ENCODE peak calls at places on chromosomes 6 and 20, in five cellular contexts. T, H, S, V and B are unnamed samples.

GRCh38 chr6:158765509-158766068 is 53.6 kb downstream of the EZR start:
- DNase-seq in S (no peak), V (no peak), T (no peak), H (no peak), B (no peak)

GRCh38 chr6:158669145-158670035 is 19.5 kb downstream of the SYTL3 start:
- DNase-seq in S (no peak), T (no peak), V (no peak), H (peak; percentile 65), B (no peak)

GRCh38 chr6:49517919-49518318 is 18.2 kb downstream of the GLYATL3 start:
- DNase-seq in S (no peak), V (no peak), T (no peak), H (no peak), B (no peak)

GRCh38 chr6:44662461-44663121 is 275.1 kb downstream of the CDC5L start:
- DNase-seq in V (peak; percentile 95), T (no peak), S (no peak), H (peak; percentile 97), B (peak; percentile 60)

GRCh38 chr6:150229775-150230561 is 87.1 kb downstream of the PPP1R14C start:
- DNase-seq in V (no peak), S (no peak), H (peak; percentile 66), T (no peak), B (no peak)

GRCh38 chr6:5723905-5724691 is 282.6 kb downstream of the NRN1 start:
- DNase-seq in H (no peak), S (peak; percentile 24), T (peak; percentile 63), V (no peak), B (no peak)

GRCh38 chr20:17835941-17836861 is 132.4 kb downstream of the SNX5 start:
- DNase-seq in H (peak; percentile 95), T (no peak), V (no peak), S (peak; percentile 87), B (no peak)

GRCh38 chr6:38509713-38510112 is 130.0 kb downstream of the BTBD9 start:
- DNase-seq in T (no peak), S (no peak), V (peak; percentile 47), H (peak; percentile 97), B (peak; percentile 75)

GRCh38 chr6:163955131-163955530 is 540.6 kb downstream of the QKI start:
- DNase-seq in V (no peak), T (no peak), S (no peak), H (peak; percentile 97), B (peak; percentile 12)

GRCh38 chr20:10524643-10525042 is 89.5 kb downstream of the SLX4IP start:
- DNase-seq in S (no peak), V (no peak), T (no peak), H (peak; percentile 65), B (peak; percentile 77)

GRCh38 chr6:1049900-1050299 is 262.0 kb upstream of the FOXQ1 start:
- DNase-seq in T (no peak), H (no peak), S (no peak), V (no peak), B (no peak)

GRCh38 chr6:165636415-165637048 is 26.5 kb downstream of the PDE10A start:
- DNase-seq in S (no peak), T (no peak), V (peak; percentile 85), H (peak; percentile 17), B (no peak)

GRCh38 chr20:52031574-52032303 is 159.8 kb downstream of the ZFP64 start:
- DNase-seq in S (no peak), T (no peak), H (peak; percentile 90), V (peak; percentile 13), B (no peak)

GRCh38 chr6:94144807-94145206 is 725.4 kb upstream of the EPHA7 start:
- DNase-seq in V (no peak), H (no peak), S (no peak), T (no peak), B (peak; percentile 66)

GRCh38 chr20:891121-892080 is 24.7 kb downstream of the ANGPT4 start:
- DNase-seq in H (peak; percentile 23), S (peak; percentile 67), T (no peak), V (no peak), B (no peak)

GRCh38 chr6:105136433-105137350 is 43.1 kb downstream of the POPDC3 start:
- DNase-seq in H (peak; percentile 42), V (peak; percentile 81), S (peak; percentile 73), T (peak; percentile 42), B (peak; percentile 37)

GRCh38 chr6:36636283-36636682 is 42.1 kb downstream of the SRSF3 start:
- DNase-seq in T (no peak), V (no peak), S (peak; percentile 51), H (no peak), B (no peak)

GRCh38 chr20:64156136-64156885 is 7.9 kb upstream of the MYT1 start:
- DNase-seq in V (no peak), H (no peak), T (no peak), S (no peak), B (no peak)

GRCh38 chr20:8662433-8662954 is 406.4 kb upstream of the PLCB4 start:
- DNase-seq in H (no peak), T (no peak), S (no peak), V (no peak), B (no peak)
- H3K27me3 ChIP-seq in H (no peaks in the 10 kb centered on the region), T (no peaks in the 10 kb centered on the region), S (no peaks in the 10 kb centered on the region), V (no peaks in the 10 kb centered on the region), B (no peaks in the 10 kb centered on the region)

GRCh38 chr6:111632468-111633247 is 27.0 kb upstream of the TRAF3IP2 start:
- DNase-seq in T (no peak), V (no peak), S (no peak), H (no peak), B (no peak)
- H3K27ac ChIP-seq in T (no peak overlapping the region), V (no peak overlapping the region), S (no peak overlapping the region), H (no peak overlapping the region), B (no peak overlapping the region)

DNA sequence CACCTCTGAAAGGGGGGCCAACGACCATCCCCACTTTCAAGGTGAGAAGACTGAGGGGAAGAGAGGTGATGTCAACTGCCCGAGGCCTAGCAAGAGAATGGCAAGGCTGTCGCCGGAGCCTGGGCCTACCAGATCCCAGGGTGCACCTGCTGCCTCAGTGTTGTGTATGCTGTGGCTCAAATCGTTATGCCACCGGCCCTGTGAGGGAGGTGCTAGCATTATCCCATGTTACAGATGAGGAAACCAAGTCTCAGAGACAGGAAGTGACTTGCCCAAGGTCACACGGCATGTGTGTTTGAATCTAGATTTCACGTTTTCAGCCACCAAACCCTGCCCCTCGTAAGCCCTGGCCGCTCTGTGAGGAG is 152.5 kb downstream of the CEBPB start:
- DNase-seq in H (no peak), T (no peak), V (no peak), S (no peak), B (no peak)
- H3K27me3 ChIP-seq in H (no peaks in the 10 kb centered on the region), T (peaks cover 81% of the 10 kb centered on the region), V (no peaks in the 10 kb centered on the region), S (no peaks in the 10 kb centered on the region), B (no peaks in the 10 kb centered on the region)

DNA sequence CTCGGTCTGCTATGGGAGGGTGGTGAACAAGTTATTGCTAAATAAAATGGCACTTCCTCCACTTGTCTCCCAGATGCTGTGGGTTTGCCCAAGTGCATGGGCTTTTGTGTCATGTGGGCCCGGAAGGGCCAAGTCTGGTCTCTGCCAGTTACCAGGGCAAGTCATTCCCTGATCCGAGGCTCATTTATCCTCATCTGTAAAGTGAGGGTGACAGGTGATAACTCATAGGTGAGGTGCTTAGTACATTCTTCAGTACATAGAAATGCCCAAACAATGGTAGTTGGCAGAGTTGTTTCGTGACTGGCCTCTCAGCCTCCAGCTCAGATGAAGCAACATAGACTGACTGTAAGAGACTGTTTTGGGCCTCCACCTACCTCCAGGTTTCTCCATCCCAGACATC is 2.0 kb upstream of the MUCL3 start:
- DNase-seq in S (no peak), H (no peak), V (no peak), T (no peak), B (no peak)
- H3K27ac ChIP-seq in S (no peak overlapping the region), H (no peak overlapping the region), V (no peak overlapping the region), T (no peak overlapping the region), B (no peak overlapping the region)

GRCh38 chr6:99349620-99350141 is at the start of gene FAXC:
- DNase-seq in T (peak; percentile 43), V (peak; percentile 83), H (peak; percentile 10), S (no peak), B (no peak)
- H3K27me3 ChIP-seq in T (no peaks in the 10 kb centered on the region), V (peaks cover 12% of the 10 kb centered on the region), H (no peaks in the 10 kb centered on the region), S (peaks cover 88% of the 10 kb centered on the region), B (peaks cover 8% of the 10 kb centered on the region)

GRCh38 chr20:38927902-38928578 is 1.8 kb downstream of the FAM83D start:
- DNase-seq in T (no peak), V (no peak), S (no peak), H (no peak), B (no peak)
- H3K27ac ChIP-seq in T (no peak overlapping the region), V (no peak overlapping the region), S (no peak overlapping the region), H (no peak overlapping the region), B (no peak overlapping the region)

DNA sequence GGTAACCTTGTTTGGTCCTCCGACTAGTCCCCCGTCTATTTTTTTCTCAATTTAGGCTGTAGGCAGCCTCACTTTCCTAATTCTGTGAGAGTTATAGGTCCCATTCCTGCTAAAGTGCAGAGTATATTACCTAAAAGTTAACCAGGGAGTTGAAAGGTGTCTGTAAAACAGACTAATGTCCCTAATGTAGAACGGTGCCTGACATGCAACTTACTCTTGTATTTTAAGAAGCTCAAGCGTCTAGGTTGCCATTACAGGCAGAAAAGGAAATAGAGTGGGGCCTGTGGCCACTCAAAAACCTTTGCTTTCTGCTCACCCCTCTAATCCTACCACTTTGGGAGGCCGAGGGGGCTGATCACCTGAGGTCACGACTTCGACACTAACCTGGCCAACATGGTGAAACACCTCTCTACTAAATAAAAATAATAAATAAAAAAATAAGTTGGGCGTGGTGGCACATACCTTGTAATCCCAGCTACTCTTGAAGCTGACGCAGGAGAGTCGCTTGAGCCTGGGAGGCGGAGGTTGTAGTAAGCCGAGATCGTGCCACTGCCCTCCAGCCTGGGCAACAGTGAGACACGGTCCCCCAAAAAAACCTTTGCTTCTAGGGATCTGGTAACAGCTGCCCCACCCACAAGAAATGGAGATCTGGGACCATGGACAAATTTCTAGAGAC is 37.9 kb downstream of the HFE start:
- DNase-seq in T (peak; percentile 56), S (no peak), H (no peak), V (no peak), B (peak; percentile 61)
- H3K27me3 ChIP-seq in T (no peaks in the 10 kb centered on the region), S (no peaks in the 10 kb centered on the region), H (no peaks in the 10 kb centered on the region), V (no peaks in the 10 kb centered on the region), B (no peaks in the 10 kb centered on the region)

GRCh38 chr6:33627876-33628275 is 6.8 kb downstream of the ITPR3 start:
- DNase-seq in S (no peak), T (no peak), V (no peak), H (no peak), B (no peak)

GRCh38 chr6:33623895-33624381 is 2.8 kb downstream of the ITPR3 start:
- DNase-seq in T (no peak), S (no peak), V (no peak), H (no peak), B (no peak)

GRCh38 chr6:33622456-33623431 is 1.6 kb downstream of the ITPR3 start:
- DNase-seq in S (no peak), H (no peak), T (no peak), V (no peak), B (peak; percentile 64)

GRCh38 chr6:33621396-33622388 is 570 bp downstream of the ITPR3 start:
- DNase-seq in S (peak; percentile 58), V (peak; percentile 68), T (peak; percentile 43), H (no peak), B (no peak)

DNA sequence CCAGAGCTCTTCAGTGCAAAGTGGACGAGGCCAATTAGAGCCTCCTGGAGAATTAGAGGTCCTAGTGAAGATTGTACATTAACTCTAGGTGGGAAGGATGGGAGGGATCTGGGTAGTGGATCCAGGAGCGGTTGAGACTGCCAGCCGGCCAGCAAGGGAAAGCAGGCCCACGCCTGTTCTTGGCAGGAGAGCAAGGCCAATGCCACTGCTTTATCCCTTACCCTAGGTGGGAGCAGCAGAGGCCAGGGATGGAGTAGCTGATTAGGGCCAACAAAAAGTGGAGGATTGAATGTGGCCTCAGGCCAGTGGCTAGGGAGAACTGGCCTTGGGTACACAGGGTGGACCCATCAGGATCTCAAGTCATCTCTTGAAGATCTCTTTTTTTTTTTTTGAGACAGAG is 3.7 kb downstream of the ITPR3 start:
- DNase-seq in S (no peak), V (no peak), T (no peak), H (no peak), B (no peak)
- H3K27ac ChIP-seq in S (no peak overlapping the region), V (no peak overlapping the region), T (no peak overlapping the region), H (no peak overlapping the region), B (no peak overlapping the region)

GRCh38 chr20:63044605-63045004 is 37.8 kb upstream of the BHLHE23 start:
- DNase-seq in T (no peak), V (no peak), S (no peak), H (no peak), B (no peak)
- H3K27me3 ChIP-seq in T (peaks cover 96% of the 10 kb centered on the region), V (no peaks in the 10 kb centered on the region), S (peaks cover 92% of the 10 kb centered on the region), H (peaks cover 22% of the 10 kb centered on the region), B (peaks cover 28% of the 10 kb centered on the region)